ENCODE peak calls at places on chromosomes 1 and 21, in five cellular contexts. G is A549, B is activated T-cell treated with anti-CD3 and anti-CD28 coated beads for 1 hour, Y is cardiac muscle cell, Q is WTC11. S is an unnamed sample.
A peak's percentile ranks its signal among the peaks of the same experiment; 100 is the strongest.

GRCh38 chr1:33045814-33046213 is 9.1 kb upstream of the AK2 start:
- DNase-seq in G (no peak), B (no peak), Y (no peak), Q (no peak), S (no peak)

GRCh38 chr1:228830954-228831481 is 95.7 kb downstream of the RHOU start:
- DNase-seq in G (no peak), B (no peak), Y (no peak), Q (no peak), S (no peak)

GRCh38 chr1:100411019-100411418 is 58.7 kb downstream of the CDC14A start:
- DNase-seq in G (no peak), B (no peak), Y (no peak), Q (no peak), S (no peak)

GRCh38 chr1:101308935-101309333 is 72.1 kb downstream of the S1PR1 start:
- DNase-seq in G (no peak), B (no peak), Y (no peak), Q (no peak), S (no peak)

GRCh38 chr1:12644829-12645228 is 944 bp downstream of the AADACL4 start:
- DNase-seq in G (no peak), B (no peak), Y (no peak), Q (no peak), S (no peak)

GRCh38 chr1:48021792-48022191 is 24.6 kb upstream of the TRABD2B start:
- DNase-seq in G (no peak), B (no peak), Y (no peak), Q (no peak), S (no peak)

GRCh38 chr1:37556712-37557196 is at the start of gene DNALI1:
- DNase-seq in G (peak; percentile 44), B (no peak), Y (peak; percentile 95), Q (peak; percentile 96), S (peak; percentile 76)

GRCh38 chr21:45839274-45839673 is 142.3 kb upstream of the COL6A1 start:
- DNase-seq in G (no peak), B (no peak), Y (no peak), Q (no peak), S (no peak)

GRCh38 chr1:84426376-84426775 is 28.1 kb downstream of the DNASE2B start:
- DNase-seq in G (no peak), B (no peak), Y (no peak), Q (no peak), S (no peak)

S was measured in BE2C.